ENCODE peak calls at places on chromosomes 7 and 10, in seven cellular contexts. Y is osteoblast, X is neuronal stem cell, D is PC-3, F is BE2C, N is hepatocyte, H is mucosa of descending colon. G is an unnamed sample. For H3K4me1, the result is how much of the 10 kb centered on the place peaks cover.

GRCh38 chr7:155580367-155580766 is 34.0 kb upstream of the CNPY1 start:
- DNase-seq in D (no peak), N (no peak), X (no peak), F (no peak), H (no peak), Y (peak), G (no peak)

GRCh38 chr10:80461208-80462183 is 7.4 kb downstream of the TSPAN14 start:
- DNase-seq in F (no peak), N (no peak), Y (peak), H (no peak), D (no peak), X (no peak), G (no peak)

GRCh38 chr7:155590215-155591023 is 44.1 kb upstream of the CNPY1 start:
- DNase-seq in Y (peak), N (peak), H (peak), F (peak), D (no peak), X (no peak), G (no peak)

GRCh38 chr10:127472976-127473375 is 76.1 kb upstream of the NPS start:
- DNase-seq in D (no peak), X (no peak), Y (no peak), N (no peak), H (no peak), F (no peak), G (no peak)

GRCh38 chr7:1103009-1103788 is 15.3 kb downstream of the GPER1 start:
- DNase-seq in F (no peak), H (no peak), D (no peak), N (peak), X (no peak), Y (no peak), G (no peak)

GRCh38 chr7:91660734-91661355 is 219.7 kb downstream of the MTERF1 start:
- DNase-seq in X (no peak), N (no peak), Y (no peak), H (no peak), D (no peak), F (no peak), G (no peak)

GRCh38 chr10:108393111-108393510 is 1228.6 kb upstream of the SORCS1 start:
- DNase-seq in Y (no peak), H (no peak), F (no peak), N (no peak), D (peak), X (no peak), G (no peak)

GRCh38 chr7:156516791-156517378 is 123.7 kb upstream of the RNF32 start:
- DNase-seq in Y (no peak), F (no peak), D (no peak), H (no peak), N (no peak), X (no peak), G (no peak)

GRCh38 chr10:114719311-114719710 is 61.2 kb upstream of the ABLIM1 start:
- DNase-seq in X (no peak), Y (no peak), H (peak), D (no peak), F (no peak), N (peak), G (no peak)

GRCh38 chr7:79997345-79997744 is 137.3 kb upstream of the GNAI1 start:
- DNase-seq in Y (no peak), H (no peak), N (no peak), X (no peak), F (no peak), D (peak), G (no peak)

GRCh38 chr7:21146642-21147423 is 281.1 kb upstream of the SP4 start:
- DNase-seq in Y (no peak), X (no peak), H (no peak), D (no peak), F (no peak), N (no peak), G (peak)

GRCh38 chr10:132146941-132147915 is 39.5 kb upstream of the DPYSL4 start:
- DNase-seq in Y (no peak), F (peak), H (no peak), N (no peak), X (no peak), D (no peak), G (no peak)

GRCh38 chr7:158062661-158063060 is 525.0 kb downstream of the PTPRN2 start:
- DNase-seq in F (no peak), X (no peak), Y (no peak), D (no peak), H (no peak), N (no peak), G (no peak)

GRCh38 chr7:96126382-96126781 is 195.5 kb downstream of the SLC25A13 start:
- DNase-seq in X (no peak), F (no peak), D (no peak), Y (no peak), N (peak), H (no peak), G (no peak)

GRCh38 chr7:114567416-114567815 is 152.8 kb downstream of the FOXP2 start:
- DNase-seq in D (no peak), N (no peak), F (no peak), H (no peak), X (no peak), Y (no peak), G (no peak)

GRCh38 chr10:131738396-131738735 is 162.4 kb upstream of the PPP2R2D start:
- DNase-seq in Y (no peak), D (no peak), X (no peak), N (no peak), F (no peak), H (no peak), G (no peak)

GRCh38 chr10:100338434-100339036 is 8.5 kb upstream of the SCD start:
- DNase-seq in H (peak), F (peak), X (peak), Y (peak), D (peak), N (peak), G (peak)

GRCh38 chr10:30829921-30830671 is 200.5 kb upstream of the LYZL2 start:
- DNase-seq in N (no peak), F (no peak), X (no peak), H (no peak), Y (no peak), D (peak), G (no peak)

GRCh38 chr7:157952050-157952667 is 615.4 kb downstream of the DNAJB6 start:
- DNase-seq in H (no peak), F (no peak), X (no peak), D (no peak), N (no peak), Y (no peak), G (no peak)

GRCh38 chr7:128871050-128871449 is 8.4 kb downstream of the ATP6V1F start:
- DNase-seq in N (no peak), F (no peak), Y (no peak), H (no peak), D (no peak), X (no peak), G (no peak)

GRCh38 chr7:128867842-128868623 is 5.4 kb downstream of the ATP6V1F start:
- DNase-seq in F (peak), D (no peak), H (peak), Y (no peak), N (no peak), X (no peak), G (no peak)

GRCh38 chr7:128869138-128869943 is 6.7 kb downstream of the ATP6V1F start:
- DNase-seq in F (peak), N (peak), H (peak), Y (peak), D (peak), X (peak), G (peak)

GRCh38 chr7:128868624-128869137 is 6.0 kb downstream of the ATP6V1F start:
- DNase-seq in F (no peak), X (no peak), Y (no peak), H (no peak), N (no peak), D (no peak), G (no peak)

GRCh38 chr7:128869944-128870285 is 7.3 kb downstream of the ATP6V1F start:
- DNase-seq in N (no peak), D (no peak), H (no peak), Y (no peak), F (no peak), X (peak), G (no peak)
- H3K4me3 ChIP-seq in N (peak), D (no peak), H (no peak), Y (peak), F (peak), X (peak), G (no peak)

GRCh38 chr7:8056431-8056830 is 87.8 kb downstream of the GLCCI1 start:
- DNase-seq in X (no peak), F (no peak), D (no peak), Y (no peak), H (no peak), N (no peak), G (no peak)

GRCh38 chr7:8058322-8058721 is 89.7 kb downstream of the GLCCI1 start:
- DNase-seq in X (no peak), Y (no peak), F (no peak), N (no peak), H (no peak), D (no peak), G (no peak)

GRCh38 chr7:8057566-8057965 is 89.0 kb downstream of the GLCCI1 start:
- DNase-seq in D (no peak), F (no peak), N (no peak), X (no peak), H (no peak), Y (no peak), G (no peak)

GRCh38 chr7:8060241-8060640 is 91.6 kb downstream of the GLCCI1 start:
- DNase-seq in F (no peak), D (no peak), X (no peak), H (no peak), N (no peak), Y (peak), G (no peak)

DNA sequence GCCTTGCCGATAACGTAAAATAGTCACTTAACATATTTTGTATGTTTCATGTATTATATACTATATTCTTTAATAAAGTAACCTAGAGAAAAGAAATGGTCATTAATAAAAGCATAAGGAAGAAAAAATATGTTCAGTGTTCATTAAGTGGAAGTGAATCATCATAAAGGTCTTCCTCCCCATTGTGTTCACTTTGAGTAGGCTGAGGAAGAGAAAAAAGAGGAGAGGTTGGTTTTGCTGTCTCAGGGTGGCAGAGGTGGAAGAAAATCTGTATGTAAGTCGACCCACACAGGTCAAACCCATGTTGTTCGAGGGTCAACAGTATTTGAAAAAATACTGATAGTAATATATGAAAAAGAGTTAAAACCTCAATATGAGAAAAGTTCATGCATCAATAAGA is 90.3 kb downstream of the GLCCI1 start:
- DNase-seq in Y (no peak), H (no peak), D (no peak), F (no peak), N (no peak), X (no peak), G (no peak)
- H3K4me1 ChIP-seq in Y (under half), H (under half), D (under half), F (under half), N (under half), X (under half), G (under half)

DNA sequence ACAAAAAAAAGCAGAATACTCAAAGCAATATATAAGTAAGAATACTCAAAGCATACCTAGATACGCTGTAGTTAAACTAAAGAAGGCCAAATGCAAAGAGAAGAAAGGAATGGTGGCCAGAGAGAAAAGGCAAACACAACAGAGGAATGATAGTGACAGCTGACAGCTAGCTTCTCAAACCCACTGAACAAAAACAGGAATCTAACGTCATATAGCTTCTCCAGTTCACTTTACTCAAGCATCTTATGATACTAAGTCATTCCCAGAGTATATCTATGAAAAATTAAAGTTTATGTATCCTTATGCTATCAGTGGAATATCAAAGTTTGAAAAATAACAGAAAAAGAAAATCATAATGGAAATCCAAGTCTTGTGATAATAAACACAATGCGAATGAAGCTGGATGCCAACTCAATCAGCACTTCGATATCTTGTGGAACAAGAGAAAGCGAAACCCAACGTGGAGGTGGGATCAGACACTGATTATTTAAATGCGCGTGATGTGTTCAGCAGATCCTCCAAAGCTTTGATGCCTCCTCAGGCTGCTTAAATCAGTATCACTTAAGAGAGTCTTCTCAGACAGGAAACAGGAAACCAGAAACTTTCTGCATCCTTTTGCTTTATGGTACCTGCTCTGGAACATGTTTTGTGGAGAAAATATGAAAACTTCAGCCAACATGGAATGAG is 102.8 kb downstream of the PIP4K2A start:
- DNase-seq in Y (no peak), H (no peak), N (no peak), F (no peak), D (no peak), X (no peak), G (no peak)
- H3K4me3 ChIP-seq in Y (no peak), H (no peak), N (no peak), F (no peak), D (no peak), X (no peak), G (no peak)

GRCh38 chr7:106029448-106029847 is 66.4 kb downstream of the CDHR3 start:
- DNase-seq in Y (no peak), X (no peak), H (no peak), D (no peak), F (no peak), N (no peak), G (no peak)

GRCh38 chr7:106032295-106032694 is 69.2 kb downstream of the CDHR3 start:
- DNase-seq in X (no peak), D (no peak), H (no peak), N (no peak), Y (no peak), F (no peak), G (no peak)

GRCh38 chr7:106033735-106034134 is 70.7 kb downstream of the CDHR3 start:
- DNase-seq in D (no peak), N (no peak), X (no peak), Y (no peak), H (no peak), F (no peak), G (no peak)

GRCh38 chr7:106031271-106032029 is 68.4 kb downstream of the CDHR3 start:
- DNase-seq in D (no peak), X (no peak), H (no peak), N (peak), Y (no peak), F (no peak), G (peak)

DNA sequence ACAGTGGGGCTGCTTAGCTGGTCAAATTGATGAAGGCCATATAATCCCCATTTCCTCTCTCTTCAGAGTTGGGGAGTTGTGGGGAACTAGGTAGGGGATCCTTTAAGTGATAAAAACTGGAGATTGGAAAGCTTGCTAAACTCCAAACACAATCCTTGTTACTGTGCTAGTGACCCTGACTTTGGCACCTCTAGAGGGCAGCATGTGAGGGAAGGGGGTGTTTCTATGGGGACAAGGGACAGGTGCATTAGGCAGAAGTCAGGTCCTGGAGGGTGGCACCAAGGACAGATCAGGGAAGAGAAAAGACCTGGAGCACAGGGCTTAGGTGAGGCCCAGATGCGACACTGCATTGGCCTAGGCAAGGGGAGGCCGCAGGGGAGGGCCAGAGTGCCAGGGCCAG is 66.9 kb downstream of the CDHR3 start:
- DNase-seq in Y (no peak), X (no peak), F (no peak), N (no peak), D (no peak), H (no peak), G (no peak)
- H3K4me1 ChIP-seq in Y (under half), X (under half), F (under half), N (under half), D (under half), H (under half), G (under half)

DNA sequence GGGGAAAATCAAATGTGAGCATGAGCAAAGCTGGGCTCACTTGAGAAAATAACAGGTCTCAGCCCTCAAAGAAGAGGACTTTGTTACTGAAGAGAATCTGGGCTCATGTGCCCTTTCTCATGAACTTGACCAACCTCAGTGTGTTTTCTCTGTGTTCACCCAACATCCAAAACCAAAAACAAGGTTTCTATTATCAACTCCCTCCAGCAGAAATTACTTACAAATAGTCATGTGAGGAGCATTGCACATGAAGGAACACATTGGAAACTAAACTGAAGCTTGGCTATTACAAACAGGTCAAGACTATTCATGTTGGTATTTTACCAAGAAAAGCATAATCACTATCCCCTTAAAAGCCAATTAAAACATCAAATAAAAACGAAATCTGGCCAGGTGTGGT is 116.4 kb downstream of the AVL9 start:
- DNase-seq in F (no peak), H (no peak), D (no peak), N (no peak), X (no peak), Y (peak), G (no peak)
- H3K4me3 ChIP-seq in F (no peak), H (no peak), D (no peak), N (no peak), X (no peak), Y (no peak), G (no peak)